ENCODE peak calls at places on chromosomes 2 and 18, in eight cellular contexts. One of them, this sample, is unnamed.

GRCh38 chr2:169139993-169140767 is 70.8 kb downstream of the DHRS9 start:
- DNase-seq in pancreas: no peak
- DNase-seq in epithelial cell of esophagus: no peak
- DNase-seq in BJ: no peak
- DNase-seq in progenitor cell of endocrine pancreas: no peak
- DNase-seq in Calu3: no peak
- DNase-seq in esophagus muscularis mucosa: peak
- DNase-seq in RWPE2: no peak
- DNase-seq in this sample: no peak

GRCh38 chr2:35220471-35220870 is 1135.1 kb upstream of the CRIM1 start:
- DNase-seq in pancreas: no peak
- DNase-seq in epithelial cell of esophagus: peak
- DNase-seq in BJ: no peak
- DNase-seq in progenitor cell of endocrine pancreas: no peak
- DNase-seq in Calu3: peak
- DNase-seq in esophagus muscularis mucosa: no peak
- DNase-seq in RWPE2: no peak
- DNase-seq in this sample: no peak

GRCh38 chr2:217798743-217799552 is 203.8 kb downstream of the TNS1 start:
- DNase-seq in pancreas: no peak
- DNase-seq in epithelial cell of esophagus: no peak
- DNase-seq in BJ: no peak
- DNase-seq in progenitor cell of endocrine pancreas: peak
- DNase-seq in Calu3: no peak
- DNase-seq in esophagus muscularis mucosa: no peak
- DNase-seq in RWPE2: no peak
- DNase-seq in this sample: no peak

GRCh38 chr2:27133195-27133875 is 1.1 kb downstream of the PREB start:
- DNase-seq in pancreas: no peak
- DNase-seq in epithelial cell of esophagus: no peak
- DNase-seq in BJ: no peak
- DNase-seq in progenitor cell of endocrine pancreas: no peak
- DNase-seq in Calu3: no peak
- DNase-seq in esophagus muscularis mucosa: no peak
- DNase-seq in RWPE2: no peak
- DNase-seq in this sample: no peak

GRCh38 chr2:229733606-229734205 is 19.4 kb upstream of the DNER start:
- DNase-seq in pancreas: no peak
- DNase-seq in epithelial cell of esophagus: no peak
- DNase-seq in BJ: no peak
- DNase-seq in progenitor cell of endocrine pancreas: no peak
- DNase-seq in Calu3: no peak
- DNase-seq in esophagus muscularis mucosa: no peak
- DNase-seq in RWPE2: no peak
- DNase-seq in this sample: no peak

GRCh38 chr18:7877609-7878008 is 310.5 kb downstream of the PTPRM start:
- DNase-seq in pancreas: no peak
- DNase-seq in epithelial cell of esophagus: peak
- DNase-seq in BJ: no peak
- DNase-seq in progenitor cell of endocrine pancreas: no peak
- DNase-seq in Calu3: no peak
- DNase-seq in esophagus muscularis mucosa: no peak
- DNase-seq in RWPE2: no peak
- DNase-seq in this sample: no peak

GRCh38 chr2:134706587-134707329 is 12.0 kb downstream of the TMEM163 start:
- DNase-seq in pancreas: no peak
- DNase-seq in epithelial cell of esophagus: no peak
- DNase-seq in BJ: no peak
- DNase-seq in progenitor cell of endocrine pancreas: no peak
- DNase-seq in Calu3: no peak
- DNase-seq in esophagus muscularis mucosa: peak
- DNase-seq in RWPE2: no peak
- DNase-seq in this sample: no peak

GRCh38 chr2:30197570-30197969 is 33.8 kb upstream of the LBH start:
- DNase-seq in pancreas: no peak
- DNase-seq in epithelial cell of esophagus: no peak
- DNase-seq in BJ: no peak
- DNase-seq in progenitor cell of endocrine pancreas: no peak
- DNase-seq in Calu3: peak
- DNase-seq in esophagus muscularis mucosa: no peak
- DNase-seq in RWPE2: no peak
- DNase-seq in this sample: no peak

GRCh38 chr2:228016402-228016801 is 145.0 kb downstream of the DAW1 start:
- DNase-seq in pancreas: no peak
- DNase-seq in epithelial cell of esophagus: no peak
- DNase-seq in BJ: no peak
- DNase-seq in progenitor cell of endocrine pancreas: no peak
- DNase-seq in Calu3: no peak
- DNase-seq in esophagus muscularis mucosa: no peak
- DNase-seq in RWPE2: no peak
- DNase-seq in this sample: no peak

GRCh38 chr2:128521482-128521881 is 202.8 kb upstream of the HS6ST1 start:
- DNase-seq in pancreas: no peak
- DNase-seq in epithelial cell of esophagus: no peak
- DNase-seq in BJ: no peak
- DNase-seq in progenitor cell of endocrine pancreas: no peak
- DNase-seq in Calu3: no peak
- DNase-seq in esophagus muscularis mucosa: no peak
- DNase-seq in RWPE2: no peak
- DNase-seq in this sample: no peak

GRCh38 chr2:139469985-139470384 is 689.8 kb upstream of the NXPH2 start:
- DNase-seq in pancreas: no peak
- DNase-seq in epithelial cell of esophagus: no peak
- DNase-seq in BJ: no peak
- DNase-seq in progenitor cell of endocrine pancreas: no peak
- DNase-seq in Calu3: no peak
- DNase-seq in esophagus muscularis mucosa: no peak
- DNase-seq in RWPE2: no peak
- DNase-seq in this sample: no peak

GRCh38 chr2:181904022-181904632 is 12.6 kb downstream of the ITPRID2 start:
- DNase-seq in pancreas: no peak
- DNase-seq in epithelial cell of esophagus: peak
- DNase-seq in BJ: no peak
- DNase-seq in progenitor cell of endocrine pancreas: no peak
- DNase-seq in Calu3: no peak
- DNase-seq in esophagus muscularis mucosa: no peak
- DNase-seq in RWPE2: no peak
- DNase-seq in this sample: no peak

GRCh38 chr18:34511435-34511834 is 198.7 kb upstream of the DTNA start:
- DNase-seq in pancreas: no peak
- DNase-seq in epithelial cell of esophagus: no peak
- DNase-seq in BJ: no peak
- DNase-seq in progenitor cell of endocrine pancreas: no peak
- DNase-seq in Calu3: no peak
- DNase-seq in esophagus muscularis mucosa: no peak
- DNase-seq in RWPE2: no peak
- DNase-seq in this sample: no peak

GRCh38 chr2:30691948-30692828 is 115.1 kb downstream of the CAPN13 start:
- DNase-seq in pancreas: no peak
- DNase-seq in epithelial cell of esophagus: no peak
- DNase-seq in BJ: no peak
- DNase-seq in progenitor cell of endocrine pancreas: no peak
- DNase-seq in Calu3: no peak
- DNase-seq in esophagus muscularis mucosa: peak
- DNase-seq in RWPE2: no peak
- DNase-seq in this sample: no peak

GRCh38 chr2:147846382-147847081 is 1.7 kb downstream of the ACVR2A start:
- DNase-seq in pancreas: no peak
- DNase-seq in epithelial cell of esophagus: peak
- DNase-seq in BJ: no peak
- DNase-seq in progenitor cell of endocrine pancreas: no peak
- DNase-seq in Calu3: no peak
- DNase-seq in esophagus muscularis mucosa: no peak
- DNase-seq in RWPE2: no peak
- DNase-seq in this sample: no peak

GRCh38 chr2:86193901-86194567 is 1.2 kb downstream of the IMMT start:
- DNase-seq in pancreas: no peak
- DNase-seq in epithelial cell of esophagus: peak
- DNase-seq in BJ: no peak
- DNase-seq in progenitor cell of endocrine pancreas: no peak
- DNase-seq in Calu3: no peak
- DNase-seq in esophagus muscularis mucosa: no peak
- DNase-seq in RWPE2: no peak
- DNase-seq in this sample: no peak
- TF ChIP-seq CTCF in pancreas: no peak
- TF ChIP-seq CTCF in epithelial cell of esophagus: no peak
- TF ChIP-seq CTCF in BJ: no peak
- TF ChIP-seq CTCF in progenitor cell of endocrine pancreas: no peak
- TF ChIP-seq CTCF in Calu3: no peak
- TF ChIP-seq CTCF in esophagus muscularis mucosa: no peak
- TF ChIP-seq CTCF in RWPE2: no peak
- TF ChIP-seq CTCF in this sample: peak

DNA sequence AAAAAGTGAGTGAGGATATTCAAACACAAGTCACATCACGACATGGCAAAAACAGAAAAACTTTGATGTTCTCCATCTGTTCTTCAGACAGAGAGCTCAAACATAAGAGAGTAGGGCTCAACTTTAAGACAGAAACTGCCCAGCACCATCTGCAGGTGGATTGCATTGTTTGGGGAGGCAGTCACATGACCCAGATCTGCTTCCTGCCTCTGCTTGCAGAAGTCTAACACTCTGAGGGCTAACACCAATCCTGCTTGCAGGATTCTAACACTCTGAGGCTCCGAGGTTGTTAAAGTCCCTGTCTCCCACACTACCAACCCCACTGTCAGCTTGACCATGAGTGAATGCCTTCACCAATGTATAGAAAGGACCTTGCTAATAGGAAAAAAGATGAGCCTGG is 176.8 kb upstream of the CREB1 start:
- DNase-seq in pancreas: no peak
- DNase-seq in epithelial cell of esophagus: no peak
- DNase-seq in BJ: no peak
- DNase-seq in progenitor cell of endocrine pancreas: no peak
- DNase-seq in Calu3: no peak
- DNase-seq in esophagus muscularis mucosa: no peak
- DNase-seq in RWPE2: no peak
- DNase-seq in this sample: no peak
- TF ChIP-seq CTCF in pancreas: no peak
- TF ChIP-seq CTCF in epithelial cell of esophagus: no peak
- TF ChIP-seq CTCF in BJ: no peak
- TF ChIP-seq CTCF in progenitor cell of endocrine pancreas: no peak
- TF ChIP-seq CTCF in Calu3: no peak
- TF ChIP-seq CTCF in esophagus muscularis mucosa: peak
- TF ChIP-seq CTCF in RWPE2: no peak
- TF ChIP-seq CTCF in this sample: no peak

DNA sequence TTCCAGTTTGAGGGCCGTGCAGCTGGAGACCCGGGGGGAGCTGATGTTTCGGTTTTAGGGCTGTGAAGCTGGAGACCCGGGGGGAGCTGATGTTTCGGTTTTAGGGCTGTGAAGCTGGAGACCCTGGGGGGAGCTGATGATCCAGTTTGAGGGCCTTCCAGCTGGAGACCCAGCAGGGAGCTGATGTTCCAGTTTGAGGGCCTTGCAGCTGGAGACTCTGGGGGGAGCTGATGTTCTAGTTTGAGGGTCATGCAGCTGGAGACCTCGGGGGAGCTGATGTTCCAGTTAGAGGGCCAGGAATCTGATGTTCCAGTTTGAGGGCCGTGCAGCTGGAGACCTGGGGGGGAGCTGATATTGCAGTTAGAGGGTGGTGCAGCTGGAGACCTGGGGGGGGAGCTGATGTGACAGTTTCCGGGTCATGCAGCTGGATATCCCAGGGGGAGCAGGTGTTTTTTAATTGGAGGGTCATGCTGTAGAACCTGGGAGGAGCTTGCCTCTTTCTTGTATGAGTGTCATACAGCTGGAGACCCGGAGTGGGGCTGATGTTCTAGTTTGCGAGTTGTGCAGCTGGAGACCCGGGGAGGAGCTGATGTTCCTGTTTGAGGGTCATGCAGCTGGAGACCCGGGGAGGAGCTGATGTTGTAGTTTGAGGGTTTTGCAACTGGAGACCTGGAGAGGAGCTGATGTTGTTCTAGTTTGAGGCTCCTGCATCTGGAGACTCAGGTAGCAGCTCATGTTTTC is 153.2 kb downstream of the RTP5 start:
- DNase-seq in pancreas: no peak
- DNase-seq in epithelial cell of esophagus: no peak
- DNase-seq in BJ: no peak
- DNase-seq in progenitor cell of endocrine pancreas: no peak
- DNase-seq in Calu3: no peak
- DNase-seq in esophagus muscularis mucosa: no peak
- DNase-seq in RWPE2: no peak
- DNase-seq in this sample: no peak
- TF ChIP-seq CTCF in pancreas: no peak
- TF ChIP-seq CTCF in epithelial cell of esophagus: no peak
- TF ChIP-seq CTCF in BJ: no peak
- TF ChIP-seq CTCF in progenitor cell of endocrine pancreas: no peak
- TF ChIP-seq CTCF in Calu3: no peak
- TF ChIP-seq CTCF in esophagus muscularis mucosa: no peak
- TF ChIP-seq CTCF in RWPE2: no peak
- TF ChIP-seq CTCF in this sample: no peak

GRCh38 chr2:199488772-199489400 is 31.1 kb upstream of the SATB2 start:
- DNase-seq in pancreas: no peak
- DNase-seq in epithelial cell of esophagus: peak
- DNase-seq in BJ: no peak
- DNase-seq in progenitor cell of endocrine pancreas: peak
- DNase-seq in Calu3: peak
- DNase-seq in esophagus muscularis mucosa: peak
- DNase-seq in RWPE2: no peak
- DNase-seq in this sample: peak

GRCh38 chr2:199480966-199481365 is 23.2 kb upstream of the SATB2 start:
- DNase-seq in pancreas: no peak
- DNase-seq in epithelial cell of esophagus: no peak
- DNase-seq in BJ: no peak
- DNase-seq in progenitor cell of endocrine pancreas: no peak
- DNase-seq in Calu3: no peak
- DNase-seq in esophagus muscularis mucosa: no peak
- DNase-seq in RWPE2: no peak
- DNase-seq in this sample: no peak

GRCh38 chr2:199490049-199490448 is 32.3 kb upstream of the SATB2 start:
- DNase-seq in pancreas: no peak
- DNase-seq in epithelial cell of esophagus: no peak
- DNase-seq in BJ: no peak
- DNase-seq in progenitor cell of endocrine pancreas: no peak
- DNase-seq in Calu3: no peak
- DNase-seq in esophagus muscularis mucosa: no peak
- DNase-seq in RWPE2: no peak
- DNase-seq in this sample: no peak

GRCh38 chr2:199484927-199485326 is 27.2 kb upstream of the SATB2 start:
- DNase-seq in pancreas: no peak
- DNase-seq in epithelial cell of esophagus: peak
- DNase-seq in BJ: no peak
- DNase-seq in progenitor cell of endocrine pancreas: no peak
- DNase-seq in Calu3: peak
- DNase-seq in esophagus muscularis mucosa: no peak
- DNase-seq in RWPE2: no peak
- DNase-seq in this sample: no peak

DNA sequence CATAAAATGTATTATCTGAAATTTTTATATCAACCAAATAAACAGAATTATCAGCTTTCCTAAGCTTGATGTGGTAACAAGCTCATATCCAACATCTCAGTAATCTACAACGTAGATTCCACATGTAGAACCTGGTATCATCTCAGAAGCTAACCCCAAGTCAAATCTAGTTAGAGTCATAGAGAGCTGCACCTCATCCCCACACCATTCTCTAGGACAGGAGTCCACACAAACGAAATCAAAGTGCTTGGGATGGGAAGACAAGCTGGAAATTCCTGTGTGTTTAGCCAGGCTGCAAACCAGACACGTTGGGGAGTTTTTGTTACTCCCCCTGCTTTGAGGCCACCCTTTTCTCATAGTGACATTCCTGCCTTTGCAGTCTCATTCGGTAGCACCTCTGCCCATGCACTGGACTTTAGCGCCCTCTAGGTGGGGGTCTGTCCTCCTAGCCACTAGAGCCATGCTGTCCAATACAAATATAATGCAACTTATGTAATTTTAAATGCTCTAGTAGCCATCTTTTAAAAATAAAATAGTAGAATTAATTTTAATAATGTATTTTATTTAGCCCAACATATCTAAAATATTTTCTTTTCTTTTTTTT is 28.1 kb upstream of the SATB2 start:
- DNase-seq in pancreas: peak
- DNase-seq in epithelial cell of esophagus: peak
- DNase-seq in BJ: no peak
- DNase-seq in progenitor cell of endocrine pancreas: peak
- DNase-seq in Calu3: peak
- DNase-seq in esophagus muscularis mucosa: no peak
- DNase-seq in RWPE2: no peak
- DNase-seq in this sample: peak
- TF ChIP-seq CTCF in pancreas: peak
- TF ChIP-seq CTCF in epithelial cell of esophagus: peak
- TF ChIP-seq CTCF in BJ: peak
- TF ChIP-seq CTCF in progenitor cell of endocrine pancreas: peak
- TF ChIP-seq CTCF in Calu3: peak
- TF ChIP-seq CTCF in esophagus muscularis mucosa: peak
- TF ChIP-seq CTCF in RWPE2: peak
- TF ChIP-seq CTCF in this sample: peak

This sample was measured in neural crest cell.